ENCODE peak calls at places on chromosomes 4 and X, in seven cellular contexts. L is prostate gland, C is astrocyte, G is IMR-90, Y is heart right ventricle, I is testis, S is lung. N is an unnamed sample. For H3K4me1, the result is how much of the 10 kb centered on the place peaks cover.

GRCh38 chr4:182492456-182492855 is 249.3 kb downstream of the TENM3 start:
- DNase-seq in G (peak), Y (no peak), L (no peak), I (no peak), C (peak), S (no peak), N (no peak)

GRCh38 chrX:129139837-129140679 is 383.2 kb downstream of the SMARCA1 start:
- DNase-seq in S (no peak), L (no peak), G (no peak), Y (no peak), C (peak), I (no peak), N (no peak)

GRCh38 chr4:89657931-89658700 is 178.8 kb downstream of the SNCA start:
- DNase-seq in S (no peak), C (peak), L (no peak), I (no peak), G (peak), Y (no peak), N (no peak)

GRCh38 chr4:45951153-45951552 is 172.7 kb downstream of the GABRG1 start:
- DNase-seq in Y (no peak), I (no peak), S (no peak), C (no peak), G (no peak), L (no peak), N (no peak)

GRCh38 chr4:179595671-179596410 is 2153.6 kb upstream of the AGA start:
- DNase-seq in I (no peak), G (peak), C (peak), L (no peak), Y (no peak), S (no peak), N (no peak)

GRCh38 chr4:180636696-180637095 is 1606.5 kb upstream of the TENM3 start:
- DNase-seq in G (peak), S (no peak), C (peak), L (no peak), I (no peak), Y (no peak), N (no peak)

GRCh38 chr4:122576261-122577188 is 44.3 kb downstream of the IL21 start:
- DNase-seq in S (no peak), C (no peak), G (peak), Y (no peak), I (no peak), L (peak), N (no peak)

GRCh38 chr4:150217192-150217591 is 138.9 kb downstream of the DCLK2 start:
- DNase-seq in L (no peak), S (no peak), C (peak), I (no peak), Y (no peak), G (peak), N (no peak)

GRCh38 chr4:32337403-32337802 is 1617.2 kb downstream of the PCDH7 start:
- DNase-seq in S (no peak), Y (no peak), L (no peak), G (no peak), I (no peak), C (no peak), N (no peak)

GRCh38 chr4:155984398-155984797 is 30.7 kb upstream of the CTSO start:
- DNase-seq in L (no peak), I (no peak), G (no peak), Y (no peak), S (no peak), C (no peak), N (no peak)

GRCh38 chr4:189081831-189082230 is 858.8 kb upstream of the FRG1 start:
- DNase-seq in S (no peak), G (peak), I (no peak), Y (no peak), L (no peak), C (no peak), N (no peak)

GRCh38 chr4:147287588-147287890 is 193.4 kb upstream of the EDNRA start:
- DNase-seq in S (no peak), Y (no peak), I (no peak), G (no peak), C (no peak), L (no peak), N (no peak)

GRCh38 chr4:108762559-108763225 is at the start of gene ETNPPL:
- DNase-seq in Y (peak), L (no peak), S (no peak), G (no peak), C (no peak), I (peak), N (no peak)

GRCh38 chr4:141853091-141853734 is 216.8 kb downstream of the IL15 start:
- DNase-seq in S (no peak), Y (no peak), L (no peak), C (no peak), I (no peak), G (no peak), N (no peak)

GRCh38 chrX:53794181-53794580 is 107.7 kb upstream of the HUWE1 start:
- DNase-seq in C (no peak), I (no peak), L (no peak), Y (no peak), S (no peak), G (no peak), N (no peak)

GRCh38 chr4:8067274-8067936 is 91.2 kb downstream of the ABLIM2 start:
- DNase-seq in Y (peak), L (no peak), C (no peak), I (no peak), G (no peak), S (no peak), N (no peak)

GRCh38 chr4:164753873-164754488 is at the start of gene SMIM31:
- DNase-seq in S (no peak), Y (no peak), I (no peak), G (no peak), L (peak), C (no peak), N (no peak)

GRCh38 chr4:75099321-75099720 is 166.4 kb downstream of the PARM1 start:
- DNase-seq in L (no peak), S (no peak), G (no peak), Y (no peak), C (no peak), I (no peak), N (no peak)

GRCh38 chr4:159401791-159402380 is 299.0 kb downstream of the RAPGEF2 start:
- DNase-seq in L (no peak), C (peak), G (peak), I (no peak), S (no peak), Y (no peak), N (no peak)

GRCh38 chr4:2062808-2063524 is 3.8 kb downstream of the NAT8L start:
- DNase-seq in I (no peak), Y (peak), C (no peak), L (no peak), S (no peak), G (no peak), N (no peak)

GRCh38 chr4:151143162-151143561 is 43.7 kb downstream of the RPS3A start:
- DNase-seq in S (no peak), L (no peak), G (no peak), C (no peak), Y (no peak), I (no peak), N (no peak)

GRCh38 chr4:147984065-147984777 is 252.3 kb downstream of the ARHGAP10 start:
- DNase-seq in Y (no peak), G (peak), I (peak), S (no peak), L (no peak), C (no peak), N (no peak)

GRCh38 chr4:152640058-152640921 is 39.5 kb downstream of the TMEM154 start:
- DNase-seq in G (peak), I (peak), Y (no peak), L (no peak), S (no peak), C (no peak), N (no peak)

GRCh38 chr4:84496356-84497219 is 2.5 kb downstream of the NKX6-1 start:
- DNase-seq in Y (no peak), G (no peak), C (no peak), L (no peak), I (no peak), S (no peak), N (no peak)

GRCh38 chr4:177235026-177235425 is 74.6 kb upstream of the NEIL3 start:
- DNase-seq in Y (no peak), G (peak), I (no peak), C (peak), S (no peak), L (no peak), N (no peak)

GRCh38 chr4:30350288-30350687 is 369.9 kb upstream of the PCDH7 start:
- DNase-seq in I (no peak), L (no peak), Y (no peak), C (no peak), G (no peak), S (no peak), N (no peak)

GRCh38 chr4:40629401-40630334 is at the start of gene RBM47:
- DNase-seq in G (peak), I (peak), L (peak), C (peak), S (peak), Y (peak), N (peak)

GRCh38 chr4:96993528-96993927 is 1149.7 kb downstream of the STPG2 start:
- DNase-seq in L (no peak), I (no peak), G (no peak), Y (no peak), C (no peak), S (no peak), N (no peak)

GRCh38 chr4:119589165-119589564 is 39.4 kb downstream of the PDE5A start:
- DNase-seq in C (no peak), Y (no peak), I (no peak), L (no peak), S (no peak), G (peak), N (no peak)

GRCh38 chr4:9952415-9952950 is 68.8 kb downstream of the SLC2A9 start:
- DNase-seq in S (peak), I (no peak), L (no peak), G (no peak), C (no peak), Y (no peak), N (no peak)

DNA sequence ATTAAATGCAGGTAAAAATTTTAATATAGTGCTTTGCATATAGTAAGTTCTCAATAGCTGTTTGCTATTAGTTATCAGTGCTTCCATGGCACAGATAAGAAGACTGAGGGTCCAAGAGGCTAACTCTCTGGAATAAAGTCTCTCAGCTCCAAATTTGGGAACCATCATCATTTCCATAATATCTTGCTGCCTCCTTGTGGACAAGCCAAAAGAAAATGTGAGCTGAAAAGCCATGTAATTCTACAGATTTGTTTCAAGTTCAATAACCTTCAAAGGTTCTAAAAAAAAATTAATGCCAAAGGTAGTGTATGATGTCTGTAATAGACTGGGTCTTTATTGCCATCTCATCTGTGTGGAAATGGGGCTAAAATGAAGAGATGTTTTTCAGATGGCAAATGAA is 136.9 kb upstream of the VCX start:
- DNase-seq in S (no peak), Y (no peak), L (no peak), G (no peak), I (no peak), C (no peak), N (no peak)
- TF ChIP-seq CTCF in S (no peak), Y (no peak), L (no peak), G (peak), I (no peak), C (no peak), N (no peak)

GRCh38 chr4:91963489-91963888 is 340.3 kb upstream of the GRID2 start:
- DNase-seq in Y (no peak), G (peak), L (no peak), C (peak), I (no peak), S (no peak), N (no peak)

GRCh38 chr4:91958651-91959050 is 345.1 kb upstream of the GRID2 start:
- DNase-seq in I (no peak), G (peak), L (no peak), C (peak), S (no peak), Y (no peak), N (no peak)

GRCh38 chr4:91961504-91961903 is 342.3 kb upstream of the GRID2 start:
- DNase-seq in S (no peak), L (no peak), C (peak), G (peak), Y (no peak), I (no peak), N (no peak)

GRCh38 chr4:91957963-91958362 is 345.8 kb upstream of the GRID2 start:
- DNase-seq in G (no peak), L (no peak), Y (no peak), I (no peak), C (no peak), S (no peak), N (no peak)
- H3K4me1 ChIP-seq in G (under half), L (under half), Y (under half), I (under half), C (under half), S (under half), N (under half)

DNA sequence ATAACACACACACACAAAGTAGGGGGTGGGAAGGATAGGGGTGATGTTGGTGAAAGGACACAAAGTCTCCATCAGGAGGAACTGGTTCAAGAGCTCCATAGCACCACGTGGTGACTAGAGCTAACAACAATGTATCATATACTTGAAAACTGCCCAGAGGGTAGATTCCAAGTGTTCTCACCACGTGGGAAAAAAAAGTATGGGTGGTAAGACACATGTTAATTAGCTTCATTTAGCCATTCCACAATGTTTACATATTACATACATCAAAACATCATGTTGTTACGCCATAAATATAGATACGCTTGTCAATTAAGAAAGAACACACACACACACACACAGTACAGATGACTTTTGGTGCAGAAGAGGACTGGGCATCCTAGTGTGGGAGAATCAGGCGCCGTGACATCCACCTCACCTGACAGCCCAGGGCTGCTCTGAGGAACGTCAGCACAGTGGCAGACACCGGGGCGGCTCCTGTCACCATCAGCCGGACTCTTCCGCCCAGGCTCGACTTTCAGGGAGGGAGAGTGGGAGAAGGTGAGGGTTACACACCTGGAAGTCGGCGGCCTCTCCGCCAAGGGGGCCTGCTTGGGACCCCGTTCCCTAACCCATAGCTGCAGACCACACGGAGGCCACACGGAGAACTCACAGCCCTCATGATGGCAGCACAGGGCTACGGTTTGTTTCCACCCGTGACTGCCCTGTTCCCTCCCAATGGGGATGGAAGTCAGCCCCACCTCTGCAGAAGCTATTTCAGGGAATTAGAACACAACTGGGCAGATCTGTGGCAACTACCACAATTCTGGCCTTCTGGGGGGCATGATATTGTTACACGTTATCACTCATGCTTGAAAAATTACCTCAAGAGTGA is 31.8 kb upstream of the CENPU start:
- DNase-seq in I (peak), G (no peak), S (no peak), L (no peak), Y (no peak), C (no peak), N (peak)
- TF ChIP-seq CTCF in I (no peak), G (no peak), S (no peak), L (no peak), Y (no peak), C (no peak), N (no peak)

GRCh38 chr4:143404555-143404954 is 67.9 kb downstream of the GAB1 start:
- DNase-seq in Y (no peak), L (no peak), G (no peak), S (no peak), I (no peak), C (no peak), N (no peak)
- H3K4me1 ChIP-seq in Y (half or more), L (under half), G (under half), S (under half), I (under half), C (under half), N (half or more)

GRCh38 chr4:106351016-106351415 is 17.6 kb downstream of the GIMD1 start:
- DNase-seq in S (no peak), I (no peak), L (no peak), C (no peak), G (no peak), Y (no peak), N (no peak)

GRCh38 chr4:106344324-106344970 is 24.1 kb downstream of the GIMD1 start:
- DNase-seq in G (peak), Y (no peak), S (no peak), L (no peak), I (no peak), C (peak), N (no peak)

GRCh38 chr4:106343865-106344264 is 24.7 kb downstream of the GIMD1 start:
- DNase-seq in C (no peak), Y (no peak), G (no peak), I (no peak), S (no peak), L (no peak), N (no peak)

GRCh38 chr4:106347167-106347566 is 21.4 kb downstream of the GIMD1 start:
- DNase-seq in C (no peak), Y (no peak), L (no peak), S (no peak), G (no peak), I (no peak), N (no peak)
- TF ChIP-seq CTCF in C (no peak), Y (no peak), L (no peak), S (no peak), G (no peak), I (no peak), N (no peak)

GRCh38 chrX:72069380-72070160 is 62.1 kb downstream of the RTL5 start:
- DNase-seq in Y (no peak), G (no peak), C (no peak), L (no peak), S (no peak), I (peak), N (no peak)
- H3K4me1 ChIP-seq in Y (under half), G (under half), C (under half), L (under half), S (under half), I (under half), N (under half)